ENCODE peak calls at places on chromosomes 11 and 22, in six cellular contexts. N is NCI-H82, W is EL, Q is brain microvascular endothelial cell, X is GM20000, Y is thyroid gland. L is an unnamed sample.

GRCh38 chr11:73747762-73748161 is 13.1 kb downstream of the RAB6A start:
- DNase-seq in N (no peak), W (no peak), Q (no peak), X (no peak), Y (no peak), L (no peak)

GRCh38 chr11:120399312-120399711 is 63.1 kb downstream of the ARHGEF12 start:
- DNase-seq in N (no peak), W (no peak), Q (no peak), X (no peak), Y (no peak), L (no peak)

GRCh38 chr11:120125005-120125404 is 12.9 kb downstream of the TRIM29 start:
- DNase-seq in N (no peak), W (peak), Q (peak), X (no peak), Y (no peak), L (no peak)

GRCh38 chr11:68159161-68159560 is 38.0 kb upstream of the CHKA start:
- DNase-seq in N (no peak), W (no peak), Q (no peak), X (no peak), Y (no peak), L (no peak)

GRCh38 chr11:121236115-121237001 is 56.2 kb upstream of the SC5D start:
- DNase-seq in N (peak), W (peak), Q (peak), X (peak), Y (no peak), L (peak)

GRCh38 chr11:119752324-119752723 is 23.3 kb upstream of the NECTIN1 start:
- DNase-seq in N (no peak), W (no peak), Q (no peak), X (no peak), Y (no peak), L (no peak)

GRCh38 chr11:74370122-74370521 is 28.1 kb downstream of the PGM2L1 start:
- DNase-seq in N (no peak), W (no peak), Q (peak), X (no peak), Y (no peak), L (no peak)

GRCh38 chr22:41524283-41524682 is 20.0 kb downstream of the POLR3H start:
- DNase-seq in N (no peak), W (no peak), Q (peak), X (no peak), Y (peak), L (no peak)

GRCh38 chr11:118883368-118884071 is at the start of gene CXCR5:
- DNase-seq in N (no peak), W (no peak), Q (peak), X (peak), Y (no peak), L (peak)

GRCh38 chr22:49749885-49750510 is 77.7 kb downstream of the BRD1 start:
- DNase-seq in N (no peak), W (no peak), Q (no peak), X (peak), Y (no peak), L (peak)

GRCh38 chr11:26522912-26523610 is 49.0 kb downstream of the MUC15 start:
- DNase-seq in N (peak), W (peak), Q (peak), X (no peak), Y (peak), L (no peak)

GRCh38 chr11:16958833-16959232 is 55.4 kb downstream of the PLEKHA7 start:
- DNase-seq in N (no peak), W (no peak), Q (no peak), X (no peak), Y (no peak), L (no peak)

GRCh38 chr11:2298795-2299747 is 2.6 kb downstream of the C11orf21 start:
- DNase-seq in N (peak), W (no peak), Q (no peak), X (no peak), Y (peak), L (peak)

GRCh38 chr22:25853902-25854301 is 111.9 kb downstream of the MYO18B start:
- DNase-seq in N (peak), W (no peak), Q (no peak), X (no peak), Y (no peak), L (peak)

GRCh38 chr11:315516-315994 is 1.7 kb downstream of the IFITM1 start:
- DNase-seq in N (no peak), W (no peak), Q (no peak), X (no peak), Y (no peak), L (no peak)

GRCh38 chr11:93444671-93445073 is 98.5 kb downstream of the SMCO4 start:
- DNase-seq in N (peak), W (no peak), Q (peak), X (no peak), Y (peak), L (no peak)

GRCh38 chr11:121366970-121367369 is 74.4 kb downstream of the SC5D start:
- DNase-seq in N (peak), W (no peak), Q (no peak), X (no peak), Y (peak), L (no peak)

GRCh38 chr11:17471501-17471900 is 5.1 kb downstream of the ABCC8 start:
- DNase-seq in N (no peak), W (no peak), Q (no peak), X (no peak), Y (no peak), L (no peak)

GRCh38 chr22:33240901-33241300 is 182.7 kb upstream of the SYN3 start:
- DNase-seq in N (peak), W (no peak), Q (no peak), X (no peak), Y (no peak), L (no peak)

GRCh38 chr11:132028380-132029240 is 658.2 kb downstream of the NTM start:
- DNase-seq in N (peak), W (peak), Q (no peak), X (no peak), Y (no peak), L (peak)

GRCh38 chr22:30205281-30206115 is 41.1 kb downstream of the LIF start:
- DNase-seq in N (peak), W (peak), Q (peak), X (no peak), Y (no peak), L (peak)

GRCh38 chr11:33859306-33859705 is 32.6 kb downstream of the LMO2 start:
- DNase-seq in N (no peak), W (no peak), Q (no peak), X (no peak), Y (no peak), L (no peak)

GRCh38 chr11:79018371-79018849 is 422.4 kb downstream of the TENM4 start:
- DNase-seq in N (peak), W (peak), Q (peak), X (no peak), Y (no peak), L (no peak)

GRCh38 chr11:67167715-67168114 is 48.7 kb downstream of the KDM2A start:
- DNase-seq in N (no peak), W (no peak), Q (no peak), X (no peak), Y (no peak), L (no peak)

GRCh38 chr11:131658414-131658813 is 288.0 kb downstream of the NTM start:
- DNase-seq in N (no peak), W (no peak), Q (no peak), X (no peak), Y (no peak), L (no peak)

GRCh38 chr11:34335801-34336200 is 22.0 kb downstream of the ABTB2 start:
- DNase-seq in N (no peak), W (no peak), Q (no peak), X (no peak), Y (no peak), L (no peak)

GRCh38 chr22:24247011-24247507 is 2.2 kb upstream of the GGT5 start:
- DNase-seq in N (peak), W (no peak), Q (no peak), X (no peak), Y (no peak), L (peak)

GRCh38 chr11:8230178-8230859 is 33.4 kb downstream of the LMO1 start:
- DNase-seq in N (no peak), W (no peak), Q (no peak), X (no peak), Y (no peak), L (no peak)

GRCh38 chr11:101215069-101215468 is 85.5 kb upstream of the PGR start:
- DNase-seq in N (no peak), W (no peak), Q (no peak), X (no peak), Y (no peak), L (no peak)